ENCODE peak calls at places on chromosomes 1 and 21, in seven cellular contexts. B is neural progenitor cell, P is lower leg skin, Z is spleen, N is fibroblast of lung, C is left lung, K is colonic mucosa. W is an unnamed sample.
A peak's percentile ranks its signal among the peaks of the same experiment; 100 is the strongest.

GRCh38 chr1:230268371-230269170 is 157.6 kb downstream of the PGBD5 start:
- DNase-seq in P (no peak), C (no peak), B (peak; percentile 78), K (peak; percentile 73), N (peak; percentile 61), Z (peak; percentile 70), W (peak; percentile 56)

GRCh38 chr1:77538956-77539509 is 143.4 kb downstream of the ZZZ3 start:
- DNase-seq in Z (no peak), P (no peak), K (no peak), N (peak; percentile 94), B (no peak), C (no peak), W (peak; percentile 46)

GRCh38 chr1:245091171-245091621 is 63.6 kb upstream of the KIF26B start:
- DNase-seq in Z (no peak), P (no peak), K (no peak), B (no peak), N (peak; percentile 47), C (no peak), W (no peak)

GRCh38 chr1:220817907-220818306 is 31.2 kb downstream of the MTARC1 start:
- DNase-seq in B (no peak), Z (no peak), N (peak; percentile 30), P (peak; percentile 57), K (no peak), C (no peak), W (no peak)

GRCh38 chr1:119728007-119728406 is 16.3 kb downstream of the PHGDH start:
- DNase-seq in Z (no peak), B (no peak), N (no peak), P (no peak), K (no peak), C (no peak), W (no peak)

GRCh38 chr1:234674218-234674815 is 64.3 kb upstream of the IRF2BP2 start:
- DNase-seq in B (no peak), N (no peak), C (no peak), P (no peak), K (no peak), Z (no peak), W (no peak)

GRCh38 chr1:239636321-239636720 is 250.0 kb downstream of the CHRM3 start:
- DNase-seq in K (no peak), C (no peak), B (no peak), P (no peak), N (no peak), Z (no peak), W (no peak)

GRCh38 chr1:37865348-37866119 is 6.1 kb upstream of the MTF1 start:
- DNase-seq in B (no peak), N (peak; percentile 26), P (no peak), Z (no peak), C (no peak), K (no peak), W (no peak)

GRCh38 chr1:1853593-1854257 is 37.2 kb downstream of the GNB1 start:
- DNase-seq in B (no peak), K (no peak), Z (no peak), C (no peak), N (no peak), P (no peak), W (no peak)

GRCh38 chr1:19437911-19438310 is 47.4 kb downstream of the CAPZB start:
- DNase-seq in B (no peak), Z (no peak), P (no peak), K (no peak), N (no peak), C (peak; percentile 78), W (no peak)

GRCh38 chr1:94411217-94411616 is 7.0 kb upstream of the ABCD3 start:
- DNase-seq in C (no peak), K (no peak), B (no peak), P (no peak), Z (no peak), N (no peak), W (no peak)

GRCh38 chr1:106717561-106717960 is 338.9 kb upstream of the PRMT6 start:
- DNase-seq in C (no peak), K (no peak), N (no peak), P (no peak), Z (no peak), B (no peak), W (no peak)

GRCh38 chr1:151593651-151594625 is 17.9 kb upstream of the SNX27 start:
- DNase-seq in Z (peak; percentile 96), C (peak; percentile 96), N (peak; percentile 38), B (peak; percentile 87), P (peak; percentile 66), K (peak; percentile 87), W (peak; percentile 86)

GRCh38 chr1:11799896-11800295 is 5.9 kb downstream of the MTHFR start:
- DNase-seq in P (no peak), K (no peak), C (no peak), N (no peak), Z (peak; percentile 53), B (no peak), W (no peak)

GRCh38 chr21:41927727-41928409 is 25.9 kb downstream of the C2CD2 start:
- DNase-seq in C (peak; percentile 67), N (no peak), B (no peak), K (no peak), P (no peak), Z (no peak), W (peak; percentile 57)

GRCh38 chr1:158793604-158794003 is 12.6 kb upstream of the OR6N2 start:
- DNase-seq in C (no peak), N (no peak), Z (no peak), K (no peak), B (peak; percentile 41), P (no peak), W (no peak)

DNA sequence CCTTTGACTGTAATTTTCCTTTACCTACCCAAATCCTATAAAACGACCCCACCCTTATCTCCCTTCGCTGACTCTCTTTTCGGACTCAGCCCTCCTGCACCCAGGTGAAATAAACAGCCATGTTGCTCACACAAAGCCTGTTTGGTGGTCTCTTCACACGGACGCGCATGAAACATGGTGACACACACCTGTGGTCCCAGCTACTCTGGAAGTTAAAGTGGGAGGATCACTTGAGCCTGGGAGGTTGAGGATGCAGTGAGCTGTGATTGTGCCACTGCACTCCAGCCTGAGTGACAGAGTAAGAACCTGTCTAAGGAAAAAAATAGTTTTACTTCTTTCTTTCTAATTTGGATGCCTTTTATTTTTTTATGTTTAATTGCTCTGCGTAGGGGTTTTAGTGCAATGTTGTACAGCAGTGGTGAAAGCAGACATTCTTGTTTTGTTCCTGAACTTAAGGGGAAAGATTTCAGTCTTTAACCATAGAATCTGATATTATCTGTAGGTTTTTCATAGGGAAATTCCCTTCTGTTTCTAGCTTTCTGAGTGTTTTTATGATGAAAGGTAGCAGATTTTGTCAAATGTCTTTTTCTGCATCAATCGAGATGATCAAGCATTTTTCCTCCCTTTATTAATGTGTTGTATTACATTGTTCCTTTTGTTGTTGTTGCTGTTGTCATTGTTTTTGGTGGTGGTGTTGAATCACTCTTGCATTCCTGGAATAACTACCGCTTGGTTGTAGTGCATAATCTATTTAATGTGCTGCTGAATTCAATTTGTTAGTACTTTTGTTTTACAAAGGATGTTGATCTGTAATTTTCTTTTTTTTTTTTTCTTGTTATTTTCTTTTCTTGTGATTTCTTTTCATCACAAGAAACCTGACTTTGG is 497.4 kb downstream of the DISC1 start:
- DNase-seq in K (no peak), B (peak; percentile 27), C (no peak), P (no peak), N (peak; percentile 45), Z (no peak), W (no peak)
- TF ChIP-seq CTCF in K (no peak), B (no peak), C (no peak), P (no peak), N (no peak), Z (no peak), W (no peak)

DNA sequence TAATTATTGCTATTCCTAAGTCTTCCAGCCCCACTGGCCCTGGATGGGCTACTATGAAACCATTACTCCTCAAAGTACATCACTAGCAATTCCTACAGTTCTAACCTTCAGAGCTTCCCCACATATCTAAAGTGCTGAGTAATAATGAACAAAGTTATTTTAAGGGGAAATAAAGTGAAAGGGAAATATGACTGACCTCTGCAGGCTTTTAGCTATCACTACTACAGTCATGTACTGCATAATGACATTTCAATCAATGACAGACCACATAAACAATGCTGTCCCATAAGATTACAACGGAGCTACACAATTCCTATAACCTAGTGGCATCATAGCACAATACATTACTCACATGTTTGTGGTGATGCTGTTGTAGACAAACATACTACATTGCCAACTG is 32.5 kb upstream of the ASPM start:
- DNase-seq in N (peak; percentile 70), C (no peak), B (no peak), Z (no peak), K (no peak), P (no peak), W (no peak)
- TF ChIP-seq CTCF in N (peak; percentile 18), C (no peak), B (no peak), Z (no peak), K (no peak), P (no peak), W (peak; percentile 8)

GRCh38 chr1:46303872-46304326 is 401 bp downstream of the UQCRH start:
- DNase-seq in Z (no peak), P (no peak), B (no peak), K (peak; percentile 21), C (no peak), N (no peak), W (no peak)

GRCh38 chr1:46302091-46303037 is 1.1 kb downstream of the LRRC41 start:
- DNase-seq in K (peak; percentile 53), N (peak; percentile 66), B (peak; percentile 85), P (no peak), C (peak; percentile 90), Z (peak; percentile 92), W (peak; percentile 80)

GRCh38 chr1:46301406-46302090 is 1.9 kb downstream of the LRRC41 start:
- DNase-seq in B (peak; percentile 31), C (no peak), P (peak; percentile 23), K (peak; percentile 51), N (peak; percentile 63), Z (no peak), W (peak; percentile 35)

GRCh38 chr1:46300673-46301405 is 2.6 kb downstream of the LRRC41 start:
- DNase-seq in C (no peak), B (no peak), P (no peak), N (peak; percentile 55), Z (no peak), K (peak; percentile 22), W (no peak)

DNA sequence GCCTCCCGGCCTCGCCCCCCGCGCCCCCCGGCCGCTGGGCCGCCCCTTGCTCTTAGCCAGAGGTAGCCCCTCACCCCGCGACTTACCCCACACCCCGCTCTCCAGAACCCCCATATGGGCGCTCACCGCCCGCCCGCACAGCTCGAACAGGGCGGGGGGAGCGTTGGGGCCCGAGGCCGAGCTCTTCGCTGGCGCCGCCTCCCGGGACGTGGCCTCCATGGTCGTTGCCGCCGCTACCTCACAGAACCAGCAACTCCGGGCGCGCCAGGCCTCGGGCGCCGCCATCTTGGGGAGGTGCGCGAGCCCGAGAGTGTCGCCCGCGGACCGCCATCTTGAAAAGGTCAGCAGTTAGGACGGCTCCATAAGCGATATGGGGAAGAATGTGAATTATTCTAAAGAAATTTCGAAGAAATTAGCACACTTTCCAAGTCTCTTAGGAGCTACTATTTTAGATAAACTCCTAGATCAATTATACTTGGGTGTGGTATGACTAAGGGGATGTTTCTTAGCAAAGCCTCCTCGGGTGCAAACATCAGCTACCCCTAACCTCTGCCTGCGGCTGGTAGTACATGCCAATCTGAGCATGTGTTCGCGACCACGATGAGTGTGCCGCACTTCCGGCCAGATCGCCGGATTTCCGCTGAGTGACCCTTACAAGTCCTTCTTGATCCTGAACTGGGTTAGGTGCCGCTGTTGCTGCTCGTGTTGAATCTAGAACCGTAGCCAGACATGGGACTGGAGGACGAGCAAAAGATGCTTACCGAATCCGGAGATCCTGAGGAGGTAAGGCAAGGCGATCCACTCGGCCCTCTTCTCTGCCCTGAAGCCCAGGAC is at the start of the genes LRRC41 and UQCRH:
- DNase-seq in C (peak; percentile 97), P (peak; percentile 94), B (peak; percentile 98), N (peak; percentile 98), K (peak; percentile 96), Z (peak; percentile 98), W (peak; percentile 91)
- TF ChIP-seq CTCF in C (no peak), P (no peak), B (peak; percentile 33), N (no peak), K (no peak), Z (no peak), W (no peak)

GRCh38 chr21:16460936-16461335 is 731.2 kb downstream of the USP25 start:
- DNase-seq in K (no peak), N (no peak), B (no peak), C (no peak), Z (no peak), P (no peak), W (no peak)
- TF ChIP-seq CTCF in K (no peak), N (no peak), B (peak; percentile 29), C (no peak), Z (no peak), P (no peak), W (no peak)

W was measured in GM10248.